ENCODE peak calls at places on chromosome 1, in eight cellular contexts. N is non-pigmented ciliary epithelial cell; U is H9; A is A549; C is stimulated activated CD8-positive, alpha-beta memory T cell treated with anti-CD3 and anti-CD28 coated beads, Interleukin-4, amount 100 ng/mL, for 1 hour; X is amniotic epithelial cell; D is CD8-positive, alpha-beta T cell; I is T-helper 9 cell. E is an unnamed sample.

GRCh38 chr1:2125375-2126211 is 69.0 kb downstream of the FAAP20 start:
- DNase-seq in A (no peak), X (no peak), U (no peak), I (no peak), N (no peak), C (no peak), D (no peak), E (no peak)

GRCh38 chr1:109027841-109028240 is 14.1 kb downstream of the WDR47 start:
- DNase-seq in C (no peak), X (no peak), D (no peak), U (no peak), I (no peak), N (no peak), A (no peak), E (no peak)

GRCh38 chr1:39566441-39567137 is 10.0 kb downstream of the PABPC4 start:
- DNase-seq in X (peak), I (no peak), A (no peak), D (no peak), U (no peak), C (no peak), N (no peak), E (no peak)

GRCh38 chr1:67213164-67213563 is 46.9 kb downstream of the IL23R start:
- DNase-seq in A (peak), X (peak), U (peak), N (peak), I (no peak), C (no peak), D (no peak), E (no peak)

GRCh38 chr1:16888806-16889178 is 7.0 kb upstream of the RNU1-2 start:
- DNase-seq in C (no peak), I (no peak), D (no peak), N (no peak), A (no peak), U (no peak), X (no peak), E (no peak)

GRCh38 chr1:174800221-174800791 is 199.4 kb upstream of the CACYBP start:
- DNase-seq in N (no peak), A (no peak), U (no peak), C (no peak), I (no peak), X (no peak), D (no peak), E (no peak)

GRCh38 chr1:116881879-116882520 is 27.7 kb upstream of the PTGFRN start:
- DNase-seq in N (peak), X (peak), U (peak), I (no peak), D (no peak), A (peak), C (no peak), E (no peak)

GRCh38 chr1:55055951-55056631 is 16.7 kb downstream of the PCSK9 start:
- DNase-seq in I (no peak), N (no peak), D (no peak), U (peak), C (no peak), A (no peak), X (no peak), E (no peak)

GRCh38 chr1:7402548-7402850 is 368.6 kb upstream of the VAMP3 start:
- DNase-seq in C (no peak), I (no peak), A (no peak), X (no peak), U (no peak), N (no peak), D (no peak), E (no peak)

GRCh38 chr1:226519741-226520598 is 28.6 kb upstream of the STUM start:
- DNase-seq in I (no peak), U (peak), A (no peak), N (no peak), D (no peak), C (no peak), X (no peak), E (no peak)

GRCh38 chr1:114779722-114780121 is 763 bp downstream of the SIKE1 start:
- DNase-seq in N (no peak), D (no peak), I (no peak), U (no peak), A (no peak), C (no peak), X (peak), E (no peak)

GRCh38 chr1:183385746-183386145 is 32.4 kb downstream of the NMNAT2 start:
- DNase-seq in D (no peak), U (no peak), A (no peak), X (no peak), C (no peak), N (no peak), I (no peak), E (no peak)

GRCh38 chr1:217089239-217090014 is 366.2 kb upstream of the ESRRG start:
- DNase-seq in U (no peak), A (peak), I (no peak), N (no peak), C (no peak), D (no peak), X (peak), E (no peak)

GRCh38 chr1:222095606-222096475 is 354.0 kb upstream of the DUSP10 start:
- DNase-seq in N (no peak), A (peak), U (peak), C (no peak), I (peak), D (peak), X (no peak), E (no peak)

GRCh38 chr1:63073530-63074306 is 248.6 kb upstream of the FOXD3 start:
- DNase-seq in D (no peak), I (no peak), A (no peak), X (no peak), U (peak), N (no peak), C (no peak), E (no peak)

GRCh38 chr1:9384751-9385245 is 92.1 kb downstream of the SPSB1 start:
- DNase-seq in I (no peak), D (no peak), A (peak), U (no peak), C (no peak), N (no peak), X (peak), E (no peak)

GRCh38 chr1:180863158-180863775 is 49.4 kb upstream of the KIAA1614 start:
- DNase-seq in C (no peak), N (no peak), U (no peak), I (peak), D (no peak), X (peak), A (peak), E (no peak)

GRCh38 chr1:231242516-231243198 is 1.6 kb downstream of the GNPAT start:
- DNase-seq in U (no peak), A (no peak), N (no peak), D (no peak), X (peak), I (no peak), C (no peak), E (no peak)

E was measured in esophagus squamous epithelium.